ENCODE peak calls at places on chromosome 15, in six cellular contexts. One of them, this sample, is unnamed.
A peak's percentile ranks its signal among the peaks of the same experiment; 100 is the strongest.

GRCh38 chr15:75775296-75776074 is 62.8 kb upstream of the CSPG4 start:
- DNase-seq in NAMALWA: peak; percentile 58
- DNase-seq in CD4-positive, alpha-beta memory T cell: no peak
- DNase-seq in HepG2: peak; percentile 41
- DNase-seq in lower lobe of right lung: no peak
- DNase-seq in activated CD4-positive, alpha-beta T cell treated with anti-CD3 and anti-CD28 coated beads for 24 hours: no peak
- DNase-seq in this sample: peak; percentile 43

GRCh38 chr15:64344651-64345262 is 11.2 kb downstream of the CSNK1G1 start:
- DNase-seq in CD4-positive, alpha-beta memory T cell: no peak
- DNase-seq in NAMALWA: no peak
- DNase-seq in HepG2: no peak
- DNase-seq in lower lobe of right lung: no peak
- DNase-seq in activated CD4-positive, alpha-beta T cell treated with anti-CD3 and anti-CD28 coated beads for 24 hours: no peak
- DNase-seq in this sample: no peak

GRCh38 chr15:101450561-101451145 is 38.9 kb downstream of the PCSK6 start:
- DNase-seq in NAMALWA: no peak
- DNase-seq in lower lobe of right lung: no peak
- DNase-seq in activated CD4-positive, alpha-beta T cell treated with anti-CD3 and anti-CD28 coated beads for 24 hours: no peak
- DNase-seq in HepG2: no peak
- DNase-seq in CD4-positive, alpha-beta memory T cell: no peak
- DNase-seq in this sample: no peak

GRCh38 chr15:33874156-33874555 is 94.1 kb upstream of the CHRM5 start:
- DNase-seq in activated CD4-positive, alpha-beta T cell treated with anti-CD3 and anti-CD28 coated beads for 24 hours: no peak
- DNase-seq in HepG2: no peak
- DNase-seq in CD4-positive, alpha-beta memory T cell: no peak
- DNase-seq in NAMALWA: no peak
- DNase-seq in lower lobe of right lung: no peak
- DNase-seq in this sample: no peak

GRCh38 chr15:90161946-90162345 is 39.2 kb upstream of the SEMA4B start:
- DNase-seq in lower lobe of right lung: no peak
- DNase-seq in CD4-positive, alpha-beta memory T cell: no peak
- DNase-seq in activated CD4-positive, alpha-beta T cell treated with anti-CD3 and anti-CD28 coated beads for 24 hours: no peak
- DNase-seq in NAMALWA: no peak
- DNase-seq in HepG2: no peak
- DNase-seq in this sample: no peak

GRCh38 chr15:58731756-58732535 is 17.6 kb downstream of the ADAM10 start:
- DNase-seq in CD4-positive, alpha-beta memory T cell: no peak
- DNase-seq in HepG2: no peak
- DNase-seq in activated CD4-positive, alpha-beta T cell treated with anti-CD3 and anti-CD28 coated beads for 24 hours: no peak
- DNase-seq in lower lobe of right lung: no peak
- DNase-seq in NAMALWA: no peak
- DNase-seq in this sample: no peak

GRCh38 chr15:57432141-57432701 is 55.9 kb downstream of the CGNL1 start:
- DNase-seq in HepG2: no peak
- DNase-seq in CD4-positive, alpha-beta memory T cell: no peak
- DNase-seq in lower lobe of right lung: no peak
- DNase-seq in activated CD4-positive, alpha-beta T cell treated with anti-CD3 and anti-CD28 coated beads for 24 hours: no peak
- DNase-seq in NAMALWA: no peak
- DNase-seq in this sample: no peak

GRCh38 chr15:70469182-70469581 is 294.2 kb downstream of the UACA start:
- DNase-seq in NAMALWA: no peak
- DNase-seq in CD4-positive, alpha-beta memory T cell: no peak
- DNase-seq in activated CD4-positive, alpha-beta T cell treated with anti-CD3 and anti-CD28 coated beads for 24 hours: no peak
- DNase-seq in HepG2: no peak
- DNase-seq in lower lobe of right lung: no peak
- DNase-seq in this sample: no peak

GRCh38 chr15:51368751-51369450 is 27.4 kb downstream of the GLDN start:
- DNase-seq in HepG2: peak; percentile 42
- DNase-seq in lower lobe of right lung: no peak
- DNase-seq in activated CD4-positive, alpha-beta T cell treated with anti-CD3 and anti-CD28 coated beads for 24 hours: no peak
- DNase-seq in CD4-positive, alpha-beta memory T cell: no peak
- DNase-seq in NAMALWA: no peak
- DNase-seq in this sample: no peak

GRCh38 chr15:92097473-92098178 is 244.1 kb downstream of the SLCO3A1 start:
- DNase-seq in activated CD4-positive, alpha-beta T cell treated with anti-CD3 and anti-CD28 coated beads for 24 hours: peak; percentile 23
- DNase-seq in HepG2: peak; percentile 30
- DNase-seq in NAMALWA: peak; percentile 47
- DNase-seq in lower lobe of right lung: no peak
- DNase-seq in CD4-positive, alpha-beta memory T cell: peak; percentile 47
- DNase-seq in this sample: peak; percentile 75

GRCh38 chr15:72319360-72319984 is 485 bp downstream of the CELF6 start:
- DNase-seq in HepG2: no peak
- DNase-seq in activated CD4-positive, alpha-beta T cell treated with anti-CD3 and anti-CD28 coated beads for 24 hours: peak; percentile 17
- DNase-seq in lower lobe of right lung: peak; percentile 84
- DNase-seq in NAMALWA: no peak
- DNase-seq in CD4-positive, alpha-beta memory T cell: peak; percentile 48
- DNase-seq in this sample: peak; percentile 76

GRCh38 chr15:70101459-70102113 is 3.9 kb upstream of the TLE3 start:
- DNase-seq in lower lobe of right lung: no peak
- DNase-seq in HepG2: peak; percentile 87
- DNase-seq in CD4-positive, alpha-beta memory T cell: no peak
- DNase-seq in activated CD4-positive, alpha-beta T cell treated with anti-CD3 and anti-CD28 coated beads for 24 hours: no peak
- DNase-seq in NAMALWA: peak; percentile 71
- DNase-seq in this sample: no peak

GRCh38 chr15:47404877-47405276 is 312.4 kb upstream of the SEMA6D start:
- DNase-seq in CD4-positive, alpha-beta memory T cell: no peak
- DNase-seq in NAMALWA: no peak
- DNase-seq in HepG2: no peak
- DNase-seq in lower lobe of right lung: no peak
- DNase-seq in activated CD4-positive, alpha-beta T cell treated with anti-CD3 and anti-CD28 coated beads for 24 hours: no peak
- DNase-seq in this sample: no peak

GRCh38 chr15:79028411-79028964 is 62.1 kb downstream of the RASGRF1 start:
- DNase-seq in lower lobe of right lung: peak; percentile 13
- DNase-seq in CD4-positive, alpha-beta memory T cell: no peak
- DNase-seq in NAMALWA: peak; percentile 80
- DNase-seq in HepG2: peak; percentile 63
- DNase-seq in activated CD4-positive, alpha-beta T cell treated with anti-CD3 and anti-CD28 coated beads for 24 hours: peak; percentile 25
- DNase-seq in this sample: peak; percentile 63

GRCh38 chr15:60070838-60071493 is 66.9 kb downstream of the FOXB1 start:
- DNase-seq in NAMALWA: no peak
- DNase-seq in activated CD4-positive, alpha-beta T cell treated with anti-CD3 and anti-CD28 coated beads for 24 hours: no peak
- DNase-seq in HepG2: no peak
- DNase-seq in CD4-positive, alpha-beta memory T cell: no peak
- DNase-seq in lower lobe of right lung: no peak
- DNase-seq in this sample: no peak

GRCh38 chr15:70267879-70268278 is 170.2 kb upstream of the TLE3 start:
- DNase-seq in CD4-positive, alpha-beta memory T cell: no peak
- DNase-seq in lower lobe of right lung: no peak
- DNase-seq in NAMALWA: no peak
- DNase-seq in HepG2: no peak
- DNase-seq in activated CD4-positive, alpha-beta T cell treated with anti-CD3 and anti-CD28 coated beads for 24 hours: no peak
- DNase-seq in this sample: no peak

GRCh38 chr15:92682772-92683510 is 27.4 kb upstream of the FAM174B start:
- DNase-seq in CD4-positive, alpha-beta memory T cell: no peak
- DNase-seq in lower lobe of right lung: no peak
- DNase-seq in NAMALWA: no peak
- DNase-seq in activated CD4-positive, alpha-beta T cell treated with anti-CD3 and anti-CD28 coated beads for 24 hours: no peak
- DNase-seq in HepG2: no peak
- DNase-seq in this sample: no peak

GRCh38 chr15:27485265-27485664 is 514.3 kb downstream of the GABRG3 start:
- DNase-seq in lower lobe of right lung: no peak
- DNase-seq in CD4-positive, alpha-beta memory T cell: no peak
- DNase-seq in HepG2: no peak
- DNase-seq in activated CD4-positive, alpha-beta T cell treated with anti-CD3 and anti-CD28 coated beads for 24 hours: no peak
- DNase-seq in NAMALWA: no peak
- DNase-seq in this sample: no peak

GRCh38 chr15:29677871-29678431 is 144.3 kb downstream of the TJP1 start:
- DNase-seq in NAMALWA: no peak
- DNase-seq in lower lobe of right lung: no peak
- DNase-seq in HepG2: no peak
- DNase-seq in CD4-positive, alpha-beta memory T cell: no peak
- DNase-seq in activated CD4-positive, alpha-beta T cell treated with anti-CD3 and anti-CD28 coated beads for 24 hours: no peak
- DNase-seq in this sample: no peak

GRCh38 chr15:28100516-28101195 is 1.5 kb upstream of the OCA2 start:
- DNase-seq in activated CD4-positive, alpha-beta T cell treated with anti-CD3 and anti-CD28 coated beads for 24 hours: no peak
- DNase-seq in CD4-positive, alpha-beta memory T cell: no peak
- DNase-seq in lower lobe of right lung: no peak
- DNase-seq in HepG2: no peak
- DNase-seq in NAMALWA: no peak
- DNase-seq in this sample: peak; percentile 50

GRCh38 chr15:38671675-38672141 is 107.1 kb upstream of the RASGRP1 start:
- DNase-seq in activated CD4-positive, alpha-beta T cell treated with anti-CD3 and anti-CD28 coated beads for 24 hours: no peak
- DNase-seq in CD4-positive, alpha-beta memory T cell: peak; percentile 84
- DNase-seq in NAMALWA: peak; percentile 50
- DNase-seq in lower lobe of right lung: no peak
- DNase-seq in HepG2: no peak
- DNase-seq in this sample: peak; percentile 72

GRCh38 chr15:69190091-69190490 is 29.7 kb downstream of the GLCE start:
- DNase-seq in HepG2: no peak
- DNase-seq in CD4-positive, alpha-beta memory T cell: no peak
- DNase-seq in lower lobe of right lung: no peak
- DNase-seq in NAMALWA: no peak
- DNase-seq in activated CD4-positive, alpha-beta T cell treated with anti-CD3 and anti-CD28 coated beads for 24 hours: no peak
- DNase-seq in this sample: no peak

GRCh38 chr15:96564546-96564945 is 234.0 kb downstream of the NR2F2 start:
- DNase-seq in CD4-positive, alpha-beta memory T cell: no peak
- DNase-seq in NAMALWA: no peak
- DNase-seq in lower lobe of right lung: no peak
- DNase-seq in activated CD4-positive, alpha-beta T cell treated with anti-CD3 and anti-CD28 coated beads for 24 hours: no peak
- DNase-seq in HepG2: no peak
- DNase-seq in this sample: no peak

GRCh38 chr15:45637552-45638033 is 2.8 kb downstream of the SQOR start:
- DNase-seq in CD4-positive, alpha-beta memory T cell: peak; percentile 82
- DNase-seq in activated CD4-positive, alpha-beta T cell treated with anti-CD3 and anti-CD28 coated beads for 24 hours: peak; percentile 26
- DNase-seq in NAMALWA: peak; percentile 67
- DNase-seq in lower lobe of right lung: no peak
- DNase-seq in HepG2: peak; percentile 80
- DNase-seq in this sample: peak; percentile 71

GRCh38 chr15:57555270-57555669 is 36.4 kb upstream of the MYZAP start:
- DNase-seq in HepG2: no peak
- DNase-seq in activated CD4-positive, alpha-beta T cell treated with anti-CD3 and anti-CD28 coated beads for 24 hours: no peak
- DNase-seq in lower lobe of right lung: no peak
- DNase-seq in NAMALWA: no peak
- DNase-seq in CD4-positive, alpha-beta memory T cell: no peak
- DNase-seq in this sample: no peak

GRCh38 chr15:88650556-88650955 is 11.7 kb downstream of the ISG20 start:
- DNase-seq in CD4-positive, alpha-beta memory T cell: no peak
- DNase-seq in NAMALWA: no peak
- DNase-seq in activated CD4-positive, alpha-beta T cell treated with anti-CD3 and anti-CD28 coated beads for 24 hours: no peak
- DNase-seq in lower lobe of right lung: no peak
- DNase-seq in HepG2: no peak
- DNase-seq in this sample: peak; percentile 58

GRCh38 chr15:25501828-25502446 is 63.1 kb upstream of the UBE3A start:
- DNase-seq in HepG2: peak; percentile 42
- DNase-seq in NAMALWA: peak; percentile 66
- DNase-seq in activated CD4-positive, alpha-beta T cell treated with anti-CD3 and anti-CD28 coated beads for 24 hours: no peak
- DNase-seq in lower lobe of right lung: no peak
- DNase-seq in CD4-positive, alpha-beta memory T cell: peak; percentile 14
- DNase-seq in this sample: no peak

GRCh38 chr15:61171190-61171589 is 57.9 kb downstream of the RORA start:
- DNase-seq in lower lobe of right lung: no peak
- DNase-seq in activated CD4-positive, alpha-beta T cell treated with anti-CD3 and anti-CD28 coated beads for 24 hours: no peak
- DNase-seq in HepG2: no peak
- DNase-seq in NAMALWA: no peak
- DNase-seq in CD4-positive, alpha-beta memory T cell: no peak
- DNase-seq in this sample: no peak

GRCh38 chr15:95162069-95162468 is 930.7 kb downstream of the MCTP2 start:
- DNase-seq in CD4-positive, alpha-beta memory T cell: no peak
- DNase-seq in HepG2: no peak
- DNase-seq in NAMALWA: no peak
- DNase-seq in lower lobe of right lung: no peak
- DNase-seq in activated CD4-positive, alpha-beta T cell treated with anti-CD3 and anti-CD28 coated beads for 24 hours: no peak
- DNase-seq in this sample: no peak

GRCh38 chr15:52383100-52383588 is 87.5 kb upstream of the MYO5C start:
- DNase-seq in HepG2: no peak
- DNase-seq in activated CD4-positive, alpha-beta T cell treated with anti-CD3 and anti-CD28 coated beads for 24 hours: no peak
- DNase-seq in CD4-positive, alpha-beta memory T cell: no peak
- DNase-seq in NAMALWA: no peak
- DNase-seq in lower lobe of right lung: no peak
- DNase-seq in this sample: no peak

GRCh38 chr15:74815121-74815933 is 2.7 kb downstream of the LMAN1L start:
- DNase-seq in CD4-positive, alpha-beta memory T cell: no peak
- DNase-seq in NAMALWA: peak; percentile 38
- DNase-seq in activated CD4-positive, alpha-beta T cell treated with anti-CD3 and anti-CD28 coated beads for 24 hours: no peak
- DNase-seq in lower lobe of right lung: no peak
- DNase-seq in HepG2: no peak
- DNase-seq in this sample: no peak

GRCh38 chr15:44215594-44215993 is 20.5 kb upstream of the FRMD5 start:
- DNase-seq in NAMALWA: no peak
- DNase-seq in HepG2: peak; percentile 74
- DNase-seq in CD4-positive, alpha-beta memory T cell: no peak
- DNase-seq in lower lobe of right lung: no peak
- DNase-seq in activated CD4-positive, alpha-beta T cell treated with anti-CD3 and anti-CD28 coated beads for 24 hours: no peak
- DNase-seq in this sample: no peak

GRCh38 chr15:28075482-28076029 is 23.6 kb downstream of the OCA2 start:
- DNase-seq in HepG2: no peak
- DNase-seq in lower lobe of right lung: no peak
- DNase-seq in NAMALWA: no peak
- DNase-seq in CD4-positive, alpha-beta memory T cell: no peak
- DNase-seq in activated CD4-positive, alpha-beta T cell treated with anti-CD3 and anti-CD28 coated beads for 24 hours: no peak
- DNase-seq in this sample: no peak

GRCh38 chr15:62288361-62289017 is 123.4 kb upstream of the C2CD4B start:
- DNase-seq in activated CD4-positive, alpha-beta T cell treated with anti-CD3 and anti-CD28 coated beads for 24 hours: no peak
- DNase-seq in CD4-positive, alpha-beta memory T cell: no peak
- DNase-seq in NAMALWA: no peak
- DNase-seq in lower lobe of right lung: no peak
- DNase-seq in HepG2: no peak
- DNase-seq in this sample: no peak

GRCh38 chr15:35399901-35400300 is 146.1 kb downstream of the DPH6 start:
- DNase-seq in activated CD4-positive, alpha-beta T cell treated with anti-CD3 and anti-CD28 coated beads for 24 hours: no peak
- DNase-seq in CD4-positive, alpha-beta memory T cell: no peak
- DNase-seq in HepG2: no peak
- DNase-seq in lower lobe of right lung: no peak
- DNase-seq in NAMALWA: no peak
- DNase-seq in this sample: no peak

GRCh38 chr15:48632651-48633050 is 12.9 kb downstream of the FBN1 start:
- DNase-seq in lower lobe of right lung: no peak
- DNase-seq in NAMALWA: no peak
- DNase-seq in CD4-positive, alpha-beta memory T cell: no peak
- DNase-seq in HepG2: no peak
- DNase-seq in activated CD4-positive, alpha-beta T cell treated with anti-CD3 and anti-CD28 coated beads for 24 hours: no peak
- DNase-seq in this sample: no peak

GRCh38 chr15:43748376-43748775 is 2.1 kb downstream of the PDIA3 start:
- DNase-seq in CD4-positive, alpha-beta memory T cell: peak; percentile 62
- DNase-seq in NAMALWA: peak; percentile 58
- DNase-seq in HepG2: no peak
- DNase-seq in activated CD4-positive, alpha-beta T cell treated with anti-CD3 and anti-CD28 coated beads for 24 hours: no peak
- DNase-seq in lower lobe of right lung: no peak
- DNase-seq in this sample: no peak

GRCh38 chr15:75675579-75676404 is 28.1 kb downstream of the SNX33 start:
- DNase-seq in NAMALWA: no peak
- DNase-seq in CD4-positive, alpha-beta memory T cell: no peak
- DNase-seq in activated CD4-positive, alpha-beta T cell treated with anti-CD3 and anti-CD28 coated beads for 24 hours: no peak
- DNase-seq in lower lobe of right lung: no peak
- DNase-seq in HepG2: no peak
- DNase-seq in this sample: no peak